ENCODE peak calls at places on chromosome 7, in ten cellular contexts. A is K562, J is tibial artery, X is psoas muscle, T is adipocyte, C is lung, L is neural progenitor cell, R is right atrium auricular region, U is MM.1S, P is Panc1. Q is an unnamed sample. For H3K36me3, the result is how much of the 10 kb centered on the place peaks cover.

GRCh38 chr7:20865684-20866083 is 79.0 kb upstream of the SP8 start:
- DNase-seq in X (no peak), U (no peak), P (no peak), L (no peak), T (no peak), A (no peak), R (no peak), C (no peak), J (no peak), Q (no peak)

GRCh38 chr7:46220066-46220630 is 299.1 kb upstream of the IGFBP3 start:
- DNase-seq in L (no peak), T (no peak), J (no peak), X (no peak), P (no peak), C (no peak), A (no peak), R (no peak), U (no peak), Q (peak)

GRCh38 chr7:36746347-36746746 is 22.1 kb upstream of the AOAH start:
- DNase-seq in R (no peak), J (no peak), P (no peak), C (no peak), T (no peak), A (no peak), X (no peak), L (no peak), U (no peak), Q (peak)

GRCh38 chr7:118076564-118076963 is 107.4 kb upstream of the LSM8 start:
- DNase-seq in T (no peak), U (no peak), J (no peak), A (no peak), P (no peak), X (no peak), C (no peak), R (no peak), L (no peak), Q (no peak)

GRCh38 chr7:142745091-142745635 is 4.1 kb upstream of the PRSS1 start:
- DNase-seq in L (no peak), T (no peak), J (no peak), R (no peak), C (no peak), A (no peak), X (no peak), P (no peak), U (no peak), Q (peak)

GRCh38 chr7:39181398-39181797 is 203.7 kb downstream of the POU6F2 start:
- DNase-seq in J (no peak), U (no peak), R (no peak), X (no peak), T (no peak), C (no peak), L (no peak), A (no peak), P (no peak), Q (no peak)

GRCh38 chr7:83681200-83681599 is 32.3 kb upstream of the SEMA3E start:
- DNase-seq in T (no peak), R (no peak), X (no peak), P (no peak), U (no peak), L (no peak), C (no peak), J (no peak), A (no peak), Q (no peak)

GRCh38 chr7:116598278-116598677 is 73.4 kb downstream of the CAV1 start:
- DNase-seq in T (no peak), R (no peak), P (no peak), C (no peak), X (no peak), J (no peak), L (peak), U (peak), A (peak), Q (no peak)

GRCh38 chr7:97025983-97026704 is 1.5 kb upstream of the DLX5 start:
- DNase-seq in X (no peak), J (no peak), R (no peak), A (no peak), L (peak), C (no peak), U (no peak), T (no peak), P (no peak), Q (no peak)

GRCh38 chr7:1045727-1046063 is 1.3 kb downstream of the GPR146 start:
- DNase-seq in U (no peak), P (no peak), X (no peak), L (no peak), A (no peak), C (no peak), T (no peak), J (no peak), R (no peak), Q (no peak)
- H3K36me3 ChIP-seq in U (under half), P (under half), X (under half), L (under half), A (under half), C (under half), T (under half), J (under half), R (under half), Q (under half)

GRCh38 chr7:73520673-73521635 is 1.1 kb downstream of the BAZ1B start:
- DNase-seq in T (peak), U (no peak), R (no peak), A (no peak), P (no peak), C (no peak), X (no peak), L (peak), J (no peak), Q (no peak)
- H3K4me3 ChIP-seq in T (peak), U (peak), R (peak), A (peak), P (peak), C (peak), X (peak), L (peak), J (peak), Q (peak)

GRCh38 chr7:99397632-99397983 is 10.8 kb downstream of the PDAP1 start:
- DNase-seq in P (no peak), L (no peak), U (no peak), J (no peak), R (no peak), A (no peak), X (no peak), C (no peak), T (no peak), Q (no peak)

GRCh38 chr7:99398891-99399445 is 9.4 kb downstream of the PDAP1 start:
- DNase-seq in U (no peak), T (no peak), P (no peak), J (no peak), X (no peak), C (no peak), R (no peak), L (no peak), A (no peak), Q (no peak)

GRCh38 chr7:99395616-99396327 is 12.6 kb downstream of the PDAP1 start:
- DNase-seq in T (no peak), U (no peak), A (no peak), J (no peak), P (no peak), R (no peak), X (no peak), L (no peak), C (no peak), Q (no peak)

GRCh38 chr7:99399597-99399996 is 8.8 kb downstream of the PDAP1 start:
- DNase-seq in C (peak), T (no peak), P (no peak), R (no peak), J (no peak), A (no peak), X (no peak), L (no peak), U (no peak), Q (no peak)

GRCh38 chr7:99396914-99397631 is 11.3 kb downstream of the PDAP1 start:
- DNase-seq in P (no peak), L (no peak), R (no peak), C (no peak), A (no peak), J (no peak), T (no peak), X (no peak), U (no peak), Q (no peak)
- H3K36me3 ChIP-seq in P (under half), L (under half), R (half or more), C (half or more), A (half or more), J (under half), T (half or more), X (under half), U (under half), Q (under half)

GRCh38 chr7:114415054-114415997 is 711 bp downstream of the FOXP2 start:
- DNase-seq in X (no peak), C (no peak), P (no peak), U (no peak), J (no peak), R (no peak), L (no peak), T (no peak), A (no peak), Q (no peak)
- H3K4me3 ChIP-seq in X (peak), C (no peak), P (peak), U (no peak), J (peak), R (peak), L (no peak), T (peak), A (no peak), Q (peak)

DNA sequence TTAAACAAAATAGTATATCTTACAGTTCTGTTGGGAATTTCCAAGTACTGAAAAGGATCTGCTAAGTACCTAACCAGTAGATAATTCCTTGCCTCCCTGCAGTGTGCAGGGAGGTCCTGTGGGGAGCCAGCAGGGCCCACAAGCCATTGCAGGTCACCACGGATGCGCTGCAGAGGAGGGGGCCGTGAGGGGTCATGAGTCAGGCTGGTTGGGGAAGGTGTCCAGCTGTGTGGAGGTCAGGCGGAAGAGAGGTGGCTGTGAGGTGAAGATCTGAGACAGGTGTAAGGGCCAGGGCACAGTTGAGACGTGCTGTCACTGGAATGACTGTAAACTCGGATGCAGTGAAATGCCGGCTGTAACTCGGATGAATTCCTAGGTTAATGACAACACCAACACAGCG is 80.6 kb downstream of the TRRAP start:
- DNase-seq in X (no peak), C (no peak), U (no peak), J (no peak), P (no peak), A (no peak), L (no peak), T (no peak), R (no peak), Q (no peak)
- H3K36me3 ChIP-seq in X (under half), C (half or more), U (under half), J (half or more), P (under half), A (half or more), L (under half), T (half or more), R (half or more), Q (under half)

GRCh38 chr7:127654404-127655392 is 2.7 kb downstream of the SND1 start:
- DNase-seq in T (peak), P (no peak), L (peak), U (peak), A (no peak), X (no peak), C (no peak), R (no peak), J (no peak), Q (peak)
- H3K4me3 ChIP-seq in T (peak), P (no peak), L (no peak), U (peak), A (peak), X (no peak), C (no peak), R (no peak), J (no peak), Q (peak)

GRCh38 chr7:135193615-135194081 is 17.7 kb downstream of the WDR91 start:
- DNase-seq in P (no peak), X (no peak), J (no peak), L (no peak), U (no peak), R (peak), A (no peak), T (peak), C (no peak), Q (no peak)
- H3K36me3 ChIP-seq in P (under half), X (under half), J (half or more), L (under half), U (under half), R (half or more), A (under half), T (half or more), C (half or more), Q (under half)

DNA sequence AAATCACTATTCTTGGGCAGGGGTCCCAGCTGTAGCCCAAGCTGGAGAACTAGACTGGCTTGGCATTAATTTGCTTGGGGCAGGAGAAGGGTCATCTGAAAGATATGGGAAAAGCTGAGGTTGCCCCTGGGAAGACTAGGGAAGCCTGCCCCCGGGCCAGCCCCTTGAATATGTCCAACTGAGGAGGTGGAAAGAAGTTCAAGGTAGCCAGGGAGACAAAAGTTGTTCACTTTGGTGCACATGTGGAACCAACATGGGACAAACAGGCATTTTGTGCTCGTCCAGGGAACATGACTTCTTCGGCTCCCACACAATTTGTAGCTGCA is 1.4 kb upstream of the LRRC61 start:
- DNase-seq in L (no peak), J (no peak), P (no peak), A (no peak), R (no peak), U (no peak), C (no peak), X (no peak), T (no peak), Q (no peak)
- H3K4me3 ChIP-seq in L (no peak), J (no peak), P (no peak), A (no peak), R (no peak), U (peak), C (no peak), X (no peak), T (no peak), Q (no peak)

Q was measured in MG63.